ENCODE peak calls at places on chromosomes 6 and 20, in seven cellular contexts. K is IMR-90; I is A549; G is naive thymus-derived CD4-positive, alpha-beta T cell; B is lower lobe of right lung; F is K562; P is neuronal stem cell. S is an unnamed sample.

GRCh38 chr6:3614918-3615317 is 136.6 kb downstream of the PXDC1 start:
- DNase-seq in K (no peak), I (no peak), G (no peak), B (no peak), F (no peak), P (no peak), S (no peak)

GRCh38 chr6:81854474-81854873 is 102.0 kb upstream of the TENT5A start:
- DNase-seq in K (no peak), I (no peak), G (no peak), B (no peak), F (no peak), P (no peak), S (no peak)

GRCh38 chr6:111406200-111406711 is 76.8 kb downstream of the REV3L start:
- DNase-seq in K (no peak), I (no peak), G (no peak), B (no peak), F (no peak), P (no peak), S (no peak)

GRCh38 chr6:108581237-108581931 is 20.7 kb downstream of the FOXO3 start:
- DNase-seq in K (peak; percentile 84), I (no peak), G (no peak), B (no peak), F (no peak), P (no peak), S (no peak)

GRCh38 chr6:29964553-29964903 is 22.2 kb downstream of the HLA-A start:
- DNase-seq in K (no peak), I (no peak), G (no peak), B (no peak), F (no peak), P (no peak), S (no peak)

GRCh38 chr6:4935981-4936680 is 67.7 kb downstream of the RPP40 start:
- DNase-seq in K (no peak), I (no peak), G (no peak), B (no peak), F (no peak), P (no peak), S (no peak)

GRCh38 chr20:23257848-23258746 is 92.5 kb upstream of the NXT1 start:
- DNase-seq in K (peak; percentile 88), I (no peak), G (no peak), B (no peak), F (no peak), P (no peak), S (no peak)

GRCh38 chr6:916160-916559 is 223.2 kb upstream of the EXOC2 start:
- DNase-seq in K (no peak), I (no peak), G (no peak), B (no peak), F (no peak), P (no peak), S (no peak)

GRCh38 chr6:56764081-56764566 is 121.4 kb upstream of the DST start:
- DNase-seq in K (peak; percentile 53), I (peak; percentile 60), G (no peak), B (no peak), F (peak; percentile 9), P (no peak), S (no peak)

GRCh38 chr6:116008470-116009229 is 52.0 kb downstream of the FRK start:
- DNase-seq in K (peak; percentile 58), I (peak; percentile 12), G (no peak), B (no peak), F (no peak), P (no peak), S (no peak)

GRCh38 chr20:56442381-56443365 is 25.8 kb upstream of the RTF2 start:
- DNase-seq in K (peak; percentile 46), I (no peak), G (no peak), B (no peak), F (no peak), P (no peak), S (peak; percentile 64)

GRCh38 chr6:90184334-90185298 is 112.0 kb downstream of the BACH2 start:
- DNase-seq in K (peak; percentile 73), I (no peak), G (no peak), B (no peak), F (peak; percentile 58), P (no peak), S (no peak)

GRCh38 chr6:125904871-125905270 is 51.7 kb upstream of the HINT3 start:
- DNase-seq in K (peak; percentile 78), I (no peak), G (no peak), B (no peak), F (no peak), P (no peak), S (no peak)

GRCh38 chr6:43990627-43991619 is 136.3 kb downstream of the MRPL14 start:
- DNase-seq in K (peak; percentile 89), I (peak; percentile 40), G (no peak), B (peak; percentile 30), F (peak; percentile 45), P (no peak), S (no peak)

GRCh38 chr6:56953597-56954388 is 1.1 kb upstream of the BEND6 start:
- DNase-seq in K (no peak), I (peak; percentile 9), G (peak; percentile 8), B (no peak), F (no peak), P (peak; percentile 27), S (no peak)

GRCh38 chr20:22807646-22808045 is 223.3 kb upstream of the FOXA2 start:
- DNase-seq in K (peak; percentile 1), I (peak; percentile 75), G (no peak), B (no peak), F (no peak), P (no peak), S (no peak)

GRCh38 chr6:41039060-41039998 is at the start of gene UNC5CL:
- DNase-seq in K (no peak), I (peak; percentile 46), G (peak; percentile 36), B (peak; percentile 60), F (peak; percentile 78), P (no peak), S (peak; percentile 22)

GRCh38 chr6:111721677-111722219 is 116.1 kb upstream of the TRAF3IP2 start:
- DNase-seq in K (peak; percentile 44), I (peak; percentile 20), G (no peak), B (no peak), F (peak; percentile 66), P (no peak), S (no peak)

GRCh38 chr20:2631228-2631627 is 21.2 kb upstream of the NOP56 start:
- DNase-seq in K (no peak), I (peak; percentile 33), G (no peak), B (no peak), F (no peak), P (no peak), S (no peak)

DNA sequence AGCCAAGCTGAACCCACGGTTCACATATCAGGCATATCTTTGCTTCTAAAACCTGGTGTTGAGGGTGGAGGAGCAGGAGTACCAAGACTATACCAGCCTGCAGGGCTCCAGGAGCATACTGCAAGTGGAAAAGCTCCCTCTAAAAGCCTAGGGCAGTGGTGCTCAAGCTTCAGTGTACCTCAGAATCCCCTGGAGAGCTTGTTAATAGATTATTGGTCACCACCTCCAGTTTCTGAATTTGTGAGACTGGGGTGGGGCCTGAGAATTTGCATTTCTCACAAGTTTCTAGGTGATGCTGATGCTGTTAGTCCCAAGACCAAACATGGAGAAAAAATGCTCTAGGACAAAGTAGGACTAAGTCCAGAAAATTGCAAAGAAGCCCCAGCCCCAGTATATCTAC is 65.4 kb downstream of the FILIP1 start:
- DNase-seq in K (no peak), I (no peak), G (no peak), B (no peak), F (no peak), P (no peak), S (no peak)
- H3K4me1 ChIP-seq in K (peaks cover 9% of the 10 kb centered on the region), I (peaks cover 36% of the 10 kb centered on the region), G (no peaks in the 10 kb centered on the region), B (no peaks in the 10 kb centered on the region), F (no peaks in the 10 kb centered on the region), P (peaks cover 11% of the 10 kb centered on the region), S (no peaks in the 10 kb centered on the region)

GRCh38 chr6:146859206-146859605 is 260.4 kb downstream of the ADGB start:
- DNase-seq in K (no peak), I (no peak), G (no peak), B (no peak), F (no peak), P (no peak), S (no peak)
- H3K4me1 ChIP-seq in K (peaks cover 3% of the 10 kb centered on the region), I (peaks cover 6% of the 10 kb centered on the region), G (no peaks in the 10 kb centered on the region), B (peaks cover 6% of the 10 kb centered on the region), F (peaks cover 9% of the 10 kb centered on the region), P (no peaks in the 10 kb centered on the region), S (no peaks in the 10 kb centered on the region)

GRCh38 chr6:52570291-52570700 is 6.6 kb downstream of the TRAM2 start:
- DNase-seq in K (no peak), I (no peak), G (no peak), B (no peak), F (no peak), P (no peak), S (no peak)

GRCh38 chr6:52568320-52568719 is 8.5 kb downstream of the TRAM2 start:
- DNase-seq in K (no peak), I (no peak), G (no peak), B (no peak), F (no peak), P (no peak), S (no peak)

GRCh38 chr6:52564856-52565255 is 12.0 kb downstream of the TRAM2 start:
- DNase-seq in K (no peak), I (no peak), G (no peak), B (no peak), F (no peak), P (no peak), S (no peak)

GRCh38 chr6:52566201-52566600 is 10.7 kb downstream of the TRAM2 start:
- DNase-seq in K (no peak), I (no peak), G (no peak), B (no peak), F (no peak), P (no peak), S (no peak)

GRCh38 chr6:52566853-52567279 is 10.0 kb downstream of the TRAM2 start:
- DNase-seq in K (peak; percentile 99), I (peak; percentile 83), G (no peak), B (no peak), F (no peak), P (no peak), S (no peak)
- H3K4me1 ChIP-seq in K (peaks cover 43% of the 10 kb centered on the region), I (peaks cover 54% of the 10 kb centered on the region), G (peaks cover 4% of the 10 kb centered on the region), B (peaks cover 54% of the 10 kb centered on the region), F (no peaks in the 10 kb centered on the region), P (peaks cover 22% of the 10 kb centered on the region), S (peaks cover 13% of the 10 kb centered on the region)

DNA sequence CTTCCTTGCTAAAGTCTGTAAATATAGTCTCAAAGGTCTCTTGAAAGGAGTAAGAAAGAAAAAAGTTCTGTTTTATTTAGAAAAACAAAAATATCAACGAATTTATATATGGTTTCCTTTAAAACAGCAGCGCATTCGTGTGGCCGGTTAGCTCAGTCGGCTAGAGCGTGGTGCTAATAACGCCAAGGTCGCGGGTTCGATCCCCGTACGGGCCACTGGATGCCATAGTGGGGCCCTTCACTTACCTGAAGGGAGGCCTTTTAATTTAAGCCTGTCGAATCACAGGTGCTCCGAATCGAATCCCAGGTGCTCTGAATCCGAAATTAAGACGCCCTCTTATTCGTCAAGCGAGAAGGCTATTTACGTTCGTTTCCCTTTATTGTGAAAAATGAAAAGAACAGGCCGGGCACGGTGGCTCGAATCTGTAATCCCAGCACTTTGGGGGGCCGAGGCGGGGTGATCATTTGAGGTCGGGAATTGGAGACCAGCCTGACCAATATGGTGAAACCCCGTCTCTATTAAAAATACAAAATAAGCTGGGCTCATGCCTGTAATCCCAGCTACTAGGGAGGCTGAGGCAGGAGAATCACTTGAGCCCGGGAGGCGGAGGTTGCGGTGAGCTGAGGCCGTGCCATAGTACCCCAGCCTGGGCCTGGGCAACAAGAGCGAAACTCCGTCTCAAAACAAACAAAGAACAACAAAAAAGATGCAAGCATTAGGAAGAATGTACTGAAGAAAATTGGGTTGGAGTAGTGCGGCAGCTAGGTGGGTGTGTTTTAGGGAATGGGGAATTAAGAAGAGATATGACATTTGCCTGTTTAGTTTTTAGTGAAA is 195.8 kb upstream of the ZNF184 start:
- DNase-seq in K (peak; percentile 77), I (peak; percentile 76), G (no peak), B (no peak), F (peak; percentile 86), P (no peak), S (no peak)
- H3K4me1 ChIP-seq in K (peaks cover 1% of the 10 kb centered on the region), I (peaks cover 18% of the 10 kb centered on the region), G (no peaks in the 10 kb centered on the region), B (no peaks in the 10 kb centered on the region), F (peaks cover 7% of the 10 kb centered on the region), P (peaks cover 9% of the 10 kb centered on the region), S (peaks cover 5% of the 10 kb centered on the region)